ENCODE peak calls at places on chromosomes 5 and 9, in eight cellular contexts. S is adrenal gland, H is heart right ventricle, F is GM12878, A is OCI-LY7, C is pancreas, R is tibial artery, T is ovary. I is an unnamed sample.

GRCh38 chr5:13746026-13746425 is 198.5 kb downstream of the DNAH5 start:
- DNase-seq in T (no peak), A (no peak), F (no peak), S (no peak), C (no peak), H (no peak), R (no peak), I (no peak)

GRCh38 chr9:114930063-114930812 is at the start of gene TNFSF8:
- DNase-seq in F (no peak), S (peak; percentile 22), R (no peak), T (no peak), A (peak; percentile 90), C (peak; percentile 20), H (peak; percentile 34), I (peak; percentile 32)

GRCh38 chr5:79990205-79990597 is 861 bp downstream of the MTX3 start:
- DNase-seq in R (no peak), C (no peak), S (no peak), A (peak; percentile 11), H (no peak), T (no peak), F (peak; percentile 40), I (peak; percentile 74)

GRCh38 chr9:70609542-70610286 is 195.3 kb upstream of the KLF9 start:
- DNase-seq in H (peak; percentile 75), F (no peak), T (no peak), S (peak; percentile 64), C (peak; percentile 23), A (no peak), R (no peak), I (no peak)

GRCh38 chr9:35649431-35650340 is 1.0 kb downstream of the SIT1 start:
- DNase-seq in T (peak; percentile 37), C (no peak), R (peak; percentile 79), F (no peak), S (no peak), H (no peak), A (peak; percentile 67), I (peak; percentile 54)

GRCh38 chr9:36358486-36358885 is 41.6 kb downstream of the RNF38 start:
- DNase-seq in C (no peak), F (no peak), R (no peak), S (no peak), A (no peak), T (no peak), H (no peak), I (no peak)

GRCh38 chr5:31656806-31657205 is 17.9 kb downstream of the PDZD2 start:
- DNase-seq in F (no peak), R (no peak), C (no peak), T (no peak), S (no peak), H (no peak), A (no peak), I (no peak)

GRCh38 chr9:33445389-33445881 is 2.0 kb downstream of the AQP3 start:
- DNase-seq in F (no peak), C (peak; percentile 80), S (no peak), T (peak; percentile 46), A (no peak), R (no peak), H (no peak), I (no peak)

GRCh38 chr5:73678807-73679206 is 52.8 kb downstream of the ARHGEF28 start:
- DNase-seq in C (no peak), R (no peak), T (no peak), F (no peak), A (no peak), S (no peak), H (no peak), I (no peak)

GRCh38 chr9:83231039-83231438 is 168.1 kb upstream of the RASEF start:
- DNase-seq in R (no peak), S (no peak), F (no peak), H (peak; percentile 54), C (no peak), A (no peak), T (no peak), I (peak; percentile 61)

GRCh38 chr5:112257961-112258360 is 161.1 kb downstream of the EPB41L4A start:
- DNase-seq in T (no peak), S (no peak), A (no peak), C (no peak), H (no peak), R (no peak), F (no peak), I (no peak)

GRCh38 chr5:14665949-14666741 is 1.6 kb downstream of the OTULIN start:
- DNase-seq in T (no peak), S (no peak), C (peak; percentile 32), H (no peak), R (no peak), A (peak; percentile 87), F (no peak), I (peak; percentile 85)

GRCh38 chr9:136582977-136583735 is 37.3 kb upstream of the NOTCH1 start:
- DNase-seq in F (no peak), S (no peak), R (no peak), T (no peak), H (no peak), A (no peak), C (no peak), I (no peak)

GRCh38 chr5:137462816-137463520 is 36.2 kb downstream of the SPOCK1 start:
- DNase-seq in R (no peak), S (no peak), A (no peak), F (no peak), H (no peak), C (no peak), T (no peak), I (no peak)

GRCh38 chr5:128579669-128580068 is 41.6 kb upstream of the FBN2 start:
- DNase-seq in A (no peak), T (no peak), F (no peak), H (no peak), R (no peak), C (no peak), S (no peak), I (no peak)

GRCh38 chr9:5002811-5003210 is 17.7 kb downstream of the JAK2 start:
- DNase-seq in R (no peak), T (no peak), A (no peak), H (no peak), C (no peak), S (no peak), F (no peak), I (no peak)

GRCh38 chr9:137381501-137382443 is 41.2 kb downstream of the EXD3 start:
- DNase-seq in S (no peak), H (no peak), C (no peak), A (no peak), F (no peak), R (no peak), T (peak; percentile 14), I (no peak)

GRCh38 chr9:18976368-18977238 is 56.4 kb downstream of the SAXO1 start:
- DNase-seq in A (no peak), F (no peak), T (no peak), H (no peak), S (no peak), C (no peak), R (no peak), I (peak; percentile 3)

GRCh38 chr9:119758241-119758640 is 389.0 kb upstream of the BRINP1 start:
- DNase-seq in T (no peak), H (no peak), A (no peak), S (no peak), F (no peak), R (no peak), C (no peak), I (no peak)

GRCh38 chr5:180860273-180860886 is 696 bp downstream of the ZFP62 start:
- DNase-seq in F (no peak), A (peak; percentile 90), T (peak; percentile 27), R (no peak), C (peak; percentile 26), S (peak; percentile 3), H (no peak), I (peak; percentile 88)

GRCh38 chr5:65812648-65813047 is 90.6 kb downstream of the NLN start:
- DNase-seq in H (no peak), A (no peak), F (no peak), C (no peak), T (no peak), S (no peak), R (no peak), I (peak; percentile 6)
- H3K4me3 ChIP-seq in H (no peak overlapping the region), A (no peak overlapping the region), F (no peak overlapping the region), C (no peak overlapping the region), T (no peak overlapping the region), S (no peak overlapping the region), R (no peak overlapping the region), I (no peak overlapping the region)

GRCh38 chr5:177433658-177434217 is 7.3 kb downstream of the GRK6 start:
- DNase-seq in H (no peak), F (no peak), S (no peak), C (no peak), R (no peak), A (no peak), T (no peak), I (no peak)

GRCh38 chr5:177431317-177432142 is 5.1 kb downstream of the GRK6 start:
- DNase-seq in S (no peak), F (peak; percentile 77), C (no peak), T (peak; percentile 24), A (peak; percentile 91), R (no peak), H (no peak), I (peak; percentile 96)

GRCh38 chr5:177432905-177433657 is 6.6 kb downstream of the GRK6 start:
- DNase-seq in F (no peak), R (no peak), C (no peak), A (no peak), H (no peak), S (no peak), T (no peak), I (no peak)

GRCh38 chr5:177430972-177431316 is 4.5 kb downstream of the GRK6 start:
- DNase-seq in C (no peak), T (no peak), A (no peak), H (no peak), R (no peak), F (no peak), S (no peak), I (no peak)

GRCh38 chr5:177432143-177432904 is 5.8 kb downstream of the GRK6 start:
- DNase-seq in F (no peak), C (no peak), R (no peak), A (no peak), T (peak; percentile 31), H (peak; percentile 28), S (no peak), I (no peak)
- TF ChIP-seq CTCF in F (no peak), C (no peak), R (no peak), A (no peak), T (no peak), H (no peak), S (no peak), I (no peak)

GRCh38 chr9:6106576-6107339 is 91.3 kb upstream of the RANBP6 start:
- DNase-seq in R (no peak), S (peak; percentile 55), H (peak; percentile 19), A (peak; percentile 5), F (peak; percentile 41), T (no peak), C (no peak), I (peak; percentile 63)
- H3K4me3 ChIP-seq in R (no peak overlapping the region), S (no peak overlapping the region), H (no peak overlapping the region), A (no peak overlapping the region), F (no peak overlapping the region), T (no peak overlapping the region), C (no peak overlapping the region), I (peak overlapping the region; percentile 2)

DNA sequence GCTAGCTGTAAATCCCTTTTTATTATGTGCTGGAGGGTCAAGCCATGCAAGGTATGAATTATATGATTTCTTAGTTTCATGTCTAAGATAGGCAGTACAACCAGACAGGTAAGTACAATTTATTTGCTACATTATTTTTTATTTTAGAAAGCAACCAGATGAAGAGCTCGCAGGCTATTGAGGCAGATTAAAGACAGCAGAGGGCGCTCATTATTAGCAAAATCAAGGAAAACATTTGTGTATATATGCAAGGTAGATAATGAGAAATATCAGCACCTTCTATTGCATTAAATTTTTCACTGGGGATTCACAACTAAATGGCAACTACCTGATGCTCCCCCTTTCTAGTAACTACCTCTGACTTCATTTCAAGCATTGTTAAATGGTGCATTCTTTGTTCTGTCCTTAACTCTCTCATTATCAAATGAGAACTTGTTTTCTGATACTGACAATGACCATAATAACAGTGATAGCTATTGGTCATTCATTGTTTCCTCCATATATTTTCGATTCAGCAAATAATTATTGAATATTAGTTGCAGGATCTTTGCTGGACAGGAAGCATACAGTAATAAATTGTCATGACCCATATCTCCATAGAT is 8.6 kb downstream of the SCGB3A2 start:
- DNase-seq in T (no peak), A (peak; percentile 20), H (no peak), C (no peak), R (no peak), S (peak; percentile 23), F (no peak), I (peak; percentile 22)
- TF ChIP-seq CTCF in T (no peak), A (peak; percentile 82), H (peak; percentile 55), C (peak; percentile 54), R (peak; percentile 66), S (peak; percentile 52), F (peak; percentile 41), I (peak; percentile 28)